ENCODE peak calls at places on chromosomes 3 and 15, in ten cellular contexts. M is kidney epithelial cell, Q is spleen, J is lower lobe of right lung, I is hepatocyte, Y is A673, P is neuronal stem cell, H is adipocyte, V is breast epithelium, G is NT2/D1. O is an unnamed sample.

GRCh38 chr15:88218557-88219214 is 37.9 kb downstream of the NTRK3 start:
- DNase-seq in Q (no peak), V (no peak), J (no peak), I (no peak), H (no peak), P (no peak), Y (no peak), G (no peak), M (no peak), O (no peak)

GRCh38 chr3:139302084-139302800 is 41.6 kb upstream of the MRPS22 start:
- DNase-seq in J (no peak), G (no peak), V (peak; percentile 33), I (peak; percentile 77), Y (no peak), M (peak; percentile 95), H (peak; percentile 99), Q (peak; percentile 36), P (no peak), O (no peak)

GRCh38 chr3:72892870-72893269 is 5.0 kb downstream of the GXYLT2 start:
- DNase-seq in H (peak; percentile 4), M (no peak), V (no peak), G (peak; percentile 50), J (no peak), Y (peak; percentile 14), Q (no peak), I (no peak), P (no peak), O (no peak)

GRCh38 chr15:50355612-50355905 is 561 bp upstream of the GABPB1 start:
- DNase-seq in V (no peak), Q (no peak), I (no peak), Y (no peak), G (no peak), H (no peak), J (no peak), P (no peak), M (no peak), O (no peak)

GRCh38 chr3:88034463-88034862 is 24.3 kb downstream of the CGGBP1 start:
- DNase-seq in G (no peak), Q (no peak), H (no peak), M (no peak), Y (no peak), I (no peak), J (no peak), P (no peak), V (no peak), O (no peak)

GRCh38 chr15:43648649-43649429 is at the start of gene CATSPER2:
- DNase-seq in P (no peak), G (no peak), Q (no peak), H (no peak), J (no peak), M (no peak), I (no peak), Y (no peak), V (no peak), O (no peak)

GRCh38 chr15:61205427-61205826 is 23.7 kb downstream of the RORA start:
- DNase-seq in J (no peak), G (no peak), Y (no peak), Q (no peak), I (no peak), M (no peak), H (no peak), P (no peak), V (no peak), O (no peak)

GRCh38 chr15:90001062-90001682 is at the start of gene ZNF710:
- DNase-seq in J (peak; percentile 50), V (peak; percentile 32), I (peak; percentile 84), Y (peak; percentile 84), M (no peak), H (peak; percentile 81), Q (peak; percentile 85), G (no peak), P (peak; percentile 51), O (no peak)

GRCh38 chr3:123027292-123028232 is at the start of gene SEMA5B:
- DNase-seq in J (peak; percentile 46), Y (peak; percentile 50), V (no peak), M (no peak), P (peak; percentile 85), I (peak; percentile 70), H (peak; percentile 57), G (peak; percentile 81), Q (peak; percentile 82), O (no peak)

GRCh38 chr3:194439915-194440550 is 41.0 kb upstream of the GP5 start:
- DNase-seq in V (no peak), Y (no peak), G (no peak), P (no peak), J (no peak), H (no peak), I (peak; percentile 11), Q (no peak), M (no peak), O (no peak)
- H3K36me3 ChIP-seq in V (no peaks in the 10 kb centered on the region), Y (peaks cover 68% of the 10 kb centered on the region), G (peaks cover 86% of the 10 kb centered on the region), P (peaks cover 15% of the 10 kb centered on the region), J (peaks cover 95% of the 10 kb centered on the region), H (peaks cover 97% of the 10 kb centered on the region), I (no peaks in the 10 kb centered on the region), Q (peaks cover 43% of the 10 kb centered on the region), M (peaks cover under 1% of the 10 kb centered on the region), O (peaks cover 24% of the 10 kb centered on the region)

DNA sequence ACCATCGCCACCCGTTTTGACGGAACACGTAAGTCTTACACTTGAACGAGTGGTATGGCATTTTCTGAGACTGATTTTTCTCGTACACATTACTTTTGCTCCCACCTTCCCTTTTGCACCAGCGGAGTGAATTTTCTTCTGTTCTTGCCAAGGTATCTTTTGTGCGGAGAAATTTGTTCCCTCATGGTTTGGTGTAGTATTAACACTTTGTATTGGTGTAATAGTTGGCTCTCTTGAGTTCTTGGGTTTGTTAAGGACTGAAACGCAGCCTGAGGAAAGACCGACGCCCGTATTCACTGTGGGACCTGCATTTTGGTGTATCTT is 420 bp downstream of the KCNH8 start:
- DNase-seq in I (no peak), G (no peak), V (no peak), Y (no peak), M (no peak), H (no peak), J (no peak), P (no peak), Q (no peak), O (no peak)
- H3K4me3 ChIP-seq in I (peak overlapping the region; percentile 37), G (peak overlapping the region; percentile 72), V (peak overlapping the region; percentile 74), Y (no peak overlapping the region), M (no peak overlapping the region), H (no peak overlapping the region), J (peak overlapping the region; percentile 69), P (peak overlapping the region; percentile 88), Q (peak overlapping the region; percentile 70), O (peak overlapping the region; percentile 91)

DNA sequence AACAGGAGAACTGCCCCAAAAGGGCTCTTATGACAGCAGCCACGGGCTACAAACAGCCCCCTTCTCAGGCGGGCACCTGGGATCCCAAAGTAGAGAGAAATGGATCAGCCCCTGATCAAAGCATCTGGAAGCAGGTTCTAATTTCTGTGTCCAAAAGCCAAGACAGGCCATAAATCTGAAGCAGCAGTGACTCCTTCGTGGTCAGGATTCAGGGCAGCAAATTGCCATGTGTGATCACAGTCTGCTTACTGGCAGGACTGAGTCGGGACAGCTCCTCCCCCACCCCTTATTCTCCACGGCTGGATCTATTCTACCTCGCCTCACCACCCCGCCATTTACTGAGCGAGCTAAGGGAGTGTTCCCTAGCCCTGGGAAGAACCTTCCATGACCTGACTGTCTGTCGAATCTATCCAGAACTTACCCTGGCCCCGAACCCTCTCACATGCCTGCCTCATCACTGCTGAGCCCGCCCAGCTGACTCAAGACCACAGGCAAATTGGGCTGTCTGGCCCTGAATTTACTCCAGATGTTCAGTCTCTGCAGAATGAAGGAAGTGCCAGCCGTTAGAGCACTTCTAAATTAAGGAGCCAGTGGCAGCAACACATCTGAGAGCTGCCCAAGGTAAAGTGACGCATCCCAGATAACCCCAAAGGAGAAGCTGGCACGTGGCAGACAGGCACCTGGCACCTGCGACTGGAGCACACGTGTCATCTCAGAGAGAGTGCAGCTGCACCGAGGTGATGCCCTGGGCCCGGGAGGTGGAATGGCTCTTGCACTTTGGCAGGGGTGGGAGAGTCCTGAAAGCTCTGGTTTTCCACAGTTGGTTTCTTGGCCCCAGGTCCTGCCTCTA is 1.3 kb downstream of the LRRC15 start:
- DNase-seq in V (no peak), I (no peak), M (no peak), J (no peak), H (peak; percentile 85), P (no peak), Q (no peak), Y (no peak), G (no peak), O (no peak)
- H3K27me3 ChIP-seq in V (no peaks in the 10 kb centered on the region), I (peaks cover 16% of the 10 kb centered on the region), M (peaks cover 25% of the 10 kb centered on the region), J (peaks cover 23% of the 10 kb centered on the region), H (peaks cover 4% of the 10 kb centered on the region), P (no peaks in the 10 kb centered on the region), Q (peaks cover 18% of the 10 kb centered on the region), Y (no peaks in the 10 kb centered on the region), G (peaks cover 11% of the 10 kb centered on the region), O (no peaks in the 10 kb centered on the region)

GRCh38 chr3:14153663-14154062 is 24.7 kb downstream of the XPC start:
- DNase-seq in Y (no peak), P (no peak), I (no peak), H (no peak), G (no peak), M (no peak), J (no peak), V (no peak), Q (no peak), O (no peak)

GRCh38 chr3:14154242-14154641 is 24.2 kb downstream of the XPC start:
- DNase-seq in P (no peak), Q (no peak), J (no peak), I (no peak), V (no peak), M (no peak), G (no peak), H (no peak), Y (no peak), O (no peak)

GRCh38 chr3:14152233-14152962 is 26.0 kb downstream of the XPC start:
- DNase-seq in Y (no peak), G (no peak), J (no peak), Q (no peak), P (no peak), H (no peak), M (no peak), I (no peak), V (no peak), O (no peak)

GRCh38 chr3:14151471-14152083 is 26.7 kb downstream of the TMEM43 start:
- DNase-seq in H (no peak), Y (no peak), V (no peak), M (no peak), G (no peak), P (no peak), I (no peak), Q (no peak), J (no peak), O (no peak)

DNA sequence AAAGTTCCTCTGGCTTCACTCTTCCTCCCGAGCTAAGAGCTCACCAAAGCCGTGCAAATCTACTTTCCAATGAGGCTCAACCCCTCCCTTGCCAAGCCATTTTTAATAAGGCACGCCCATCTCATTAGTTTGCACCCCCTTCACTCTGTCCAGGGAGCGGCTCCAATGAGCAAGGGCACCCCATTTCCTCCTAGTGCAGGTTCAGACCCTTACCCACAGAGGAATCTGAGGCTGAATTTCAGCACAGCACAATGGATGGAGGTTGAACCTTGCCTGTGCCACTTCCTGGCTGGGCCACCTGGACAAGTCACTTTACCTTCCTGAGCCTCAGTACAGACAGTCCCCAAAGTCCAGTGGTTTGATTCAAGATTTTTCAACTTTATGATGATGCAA is 25.4 kb downstream of the XPC start:
- DNase-seq in J (no peak), H (no peak), V (no peak), P (no peak), Q (no peak), M (no peak), Y (no peak), I (no peak), G (no peak), O (no peak)
- H3K36me3 ChIP-seq in J (peaks cover 88% of the 10 kb centered on the region), H (peaks cover 66% of the 10 kb centered on the region), V (peaks cover 4% of the 10 kb centered on the region), P (peaks cover 27% of the 10 kb centered on the region), Q (peaks cover 64% of the 10 kb centered on the region), M (peaks cover 3% of the 10 kb centered on the region), Y (peaks cover 18% of the 10 kb centered on the region), I (no peaks in the 10 kb centered on the region), G (peaks cover 83% of the 10 kb centered on the region), O (peaks cover 54% of the 10 kb centered on the region)